ENCODE peak calls at places on chromosomes 4 and X, in six cellular contexts. V is endodermal cell, A is cardiac muscle cell, Y is adrenal gland, C is prostate gland, D is esophagus squamous epithelium. G is an unnamed sample. For H3K4me1, the result is how much of the 10 kb centered on the place peaks cover.

GRCh38 chrX:78330068-78330467 is 2.7 kb upstream of the CYSLTR1 start:
- DNase-seq in Y (no peak), A (no peak), V (no peak), D (no peak), C (no peak), G (no peak)

GRCh38 chr4:1305781-1306455 is 16.2 kb downstream of the MAEA start:
- DNase-seq in A (no peak), Y (no peak), C (no peak), V (peak), D (no peak), G (no peak)

GRCh38 chr4:40976343-40976742 is 226.6 kb downstream of the NSUN7 start:
- DNase-seq in Y (peak), D (no peak), C (peak), A (peak), V (peak), G (no peak)

GRCh38 chr4:156378053-156378665 is 424.5 kb upstream of the CTSO start:
- DNase-seq in V (peak), Y (no peak), C (no peak), D (no peak), A (peak), G (no peak)

GRCh38 chr4:48483777-48484493 is 792 bp downstream of the SLC10A4 start:
- DNase-seq in Y (no peak), D (no peak), V (peak), C (no peak), A (no peak), G (no peak)

GRCh38 chr4:180059216-180059881 is 2183.9 kb upstream of the TENM3 start:
- DNase-seq in C (no peak), A (peak), D (no peak), V (peak), Y (peak), G (no peak)

GRCh38 chr4:167779864-167780263 is 312.5 kb upstream of the ANXA10 start:
- DNase-seq in A (peak), Y (no peak), V (no peak), D (no peak), C (no peak), G (no peak)

GRCh38 chrX:74249963-74250362 is 54.0 kb upstream of the ZCCHC13 start:
- DNase-seq in A (no peak), D (no peak), V (peak), Y (no peak), C (no peak), G (no peak)

GRCh38 chr4:41957634-41958033 is 22.4 kb downstream of the TMEM33 start:
- DNase-seq in D (no peak), C (no peak), A (peak), Y (no peak), V (no peak), G (no peak)

GRCh38 chrX:41779058-41779564 is 55.1 kb downstream of the GPR82 start:
- DNase-seq in Y (no peak), D (no peak), V (no peak), A (peak), C (no peak), G (no peak)

GRCh38 chr4:120348521-120348920 is 281.9 kb upstream of the MAD2L1 start:
- DNase-seq in Y (no peak), D (no peak), A (no peak), V (no peak), C (no peak), G (no peak)

GRCh38 chrX:16695079-16695676 is 17.3 kb downstream of the CTPS2 start:
- DNase-seq in C (peak), A (peak), V (peak), D (no peak), Y (peak), G (no peak)

GRCh38 chr4:48962636-48963035 is 23.4 kb upstream of the CWH43 start:
- DNase-seq in V (no peak), C (no peak), A (no peak), Y (no peak), D (no peak), G (no peak)

GRCh38 chr4:44121210-44121609 is 327.4 kb downstream of the KCTD8 start:
- DNase-seq in Y (no peak), D (no peak), A (no peak), C (no peak), V (no peak), G (no peak)

GRCh38 chr4:180960758-180961401 is 1282.3 kb upstream of the TENM3 start:
- DNase-seq in A (no peak), D (no peak), C (no peak), Y (no peak), V (no peak), G (no peak)

GRCh38 chr4:21790437-21791029 is 158.0 kb downstream of the KCNIP4 start:
- DNase-seq in C (no peak), V (no peak), A (peak), Y (no peak), D (no peak), G (no peak)

GRCh38 chrX:66110112-66110511 is 53.9 kb upstream of the HEPH start:
- DNase-seq in D (no peak), A (peak), C (no peak), V (peak), Y (no peak), G (no peak)

GRCh38 chrX:1606476-1606875 is 8.4 kb upstream of the ASMT start:
- DNase-seq in Y (no peak), V (no peak), A (no peak), D (no peak), C (no peak), G (no peak)

GRCh38 chr4:5461477-5461876 is 246.9 kb downstream of the EVC2 start:
- DNase-seq in Y (peak), A (no peak), D (no peak), V (no peak), C (no peak), G (no peak)

GRCh38 chr4:29467044-29467717 is 1253.0 kb upstream of the PCDH7 start:
- DNase-seq in V (no peak), D (no peak), Y (peak), C (no peak), A (no peak), G (no peak)

GRCh38 chr4:4572821-4573220 is 31.0 kb upstream of the STX18 start:
- DNase-seq in C (no peak), Y (no peak), A (peak), D (no peak), V (no peak), G (no peak)

GRCh38 chrX:16002185-16002584 is 121.2 kb upstream of the GRPR start:
- DNase-seq in C (no peak), A (peak), V (no peak), D (no peak), Y (no peak), G (no peak)

GRCh38 chr4:125070869-125071268 is 243.9 kb upstream of the FAT4 start:
- DNase-seq in Y (no peak), C (no peak), D (no peak), A (no peak), V (peak), G (no peak)

GRCh38 chr4:5923306-5923830 is 30.5 kb upstream of the CRMP1 start:
- DNase-seq in Y (no peak), D (no peak), A (no peak), V (peak), C (no peak), G (no peak)

DNA sequence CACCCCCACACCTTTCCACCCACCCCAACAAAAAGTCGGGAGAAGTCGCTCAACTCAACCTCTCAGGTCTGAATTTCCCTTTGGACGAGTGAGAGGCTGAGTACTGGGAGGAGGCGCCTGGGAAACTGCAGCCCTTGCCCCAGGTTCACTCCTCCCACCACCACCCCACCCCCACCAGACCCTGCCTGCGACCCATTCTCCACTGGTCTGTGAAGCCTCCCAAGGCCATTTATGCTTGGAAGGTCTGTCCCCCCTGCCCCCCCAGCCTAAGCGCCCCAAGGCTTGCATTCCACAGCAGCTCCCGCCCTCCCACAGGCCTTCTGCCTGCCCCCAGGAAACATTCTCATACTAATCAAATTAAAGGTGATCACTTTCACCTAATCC is 27.2 kb downstream of the ELF4 start:
- DNase-seq in V (peak), D (no peak), Y (no peak), C (no peak), A (no peak), G (no peak)
- H3K4me3 ChIP-seq in V (no peak), D (no peak), Y (no peak), C (no peak), A (no peak), G (no peak)

GRCh38 chrX:133364201-133364600 is 51.1 kb downstream of the GPC4 start:
- DNase-seq in D (no peak), A (peak), V (no peak), Y (no peak), C (no peak), G (no peak)
- H3K4me1 ChIP-seq in D (under half), A (under half), V (under half), Y (under half), C (under half), G (under half)

GRCh38 chr4:184548321-184548650 is 73.9 kb upstream of the IRF2 start:
- DNase-seq in C (no peak), Y (no peak), D (no peak), V (no peak), A (no peak), G (no peak)
- H3K4me3 ChIP-seq in C (no peak), Y (no peak), D (no peak), V (no peak), A (no peak), G (no peak)

DNA sequence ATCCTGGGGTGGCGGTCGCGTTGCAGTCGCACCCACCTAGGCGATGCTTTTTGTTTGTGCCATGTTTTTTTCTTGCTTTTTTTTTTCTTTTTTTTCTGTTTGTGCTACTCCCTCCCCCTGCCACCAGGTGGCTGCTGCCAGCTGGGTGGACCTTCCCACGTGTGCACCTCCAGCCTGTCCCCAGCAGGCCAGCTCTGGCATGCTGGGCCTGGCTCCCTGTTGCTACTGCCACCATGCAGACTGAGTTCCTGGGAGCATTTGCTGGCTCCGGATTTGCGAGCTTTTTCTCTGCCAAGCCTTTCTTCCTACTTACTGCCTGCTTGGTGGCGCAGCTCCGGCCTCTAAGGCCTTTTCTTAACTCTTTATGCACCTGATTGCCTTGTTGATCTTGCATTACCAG is 161.2 kb upstream of the WDFY3 start:
- DNase-seq in A (peak), D (no peak), Y (peak), C (no peak), V (peak), G (no peak)
- H3K4me1 ChIP-seq in A (under half), D (under half), Y (under half), C (under half), V (under half), G (under half)

DNA sequence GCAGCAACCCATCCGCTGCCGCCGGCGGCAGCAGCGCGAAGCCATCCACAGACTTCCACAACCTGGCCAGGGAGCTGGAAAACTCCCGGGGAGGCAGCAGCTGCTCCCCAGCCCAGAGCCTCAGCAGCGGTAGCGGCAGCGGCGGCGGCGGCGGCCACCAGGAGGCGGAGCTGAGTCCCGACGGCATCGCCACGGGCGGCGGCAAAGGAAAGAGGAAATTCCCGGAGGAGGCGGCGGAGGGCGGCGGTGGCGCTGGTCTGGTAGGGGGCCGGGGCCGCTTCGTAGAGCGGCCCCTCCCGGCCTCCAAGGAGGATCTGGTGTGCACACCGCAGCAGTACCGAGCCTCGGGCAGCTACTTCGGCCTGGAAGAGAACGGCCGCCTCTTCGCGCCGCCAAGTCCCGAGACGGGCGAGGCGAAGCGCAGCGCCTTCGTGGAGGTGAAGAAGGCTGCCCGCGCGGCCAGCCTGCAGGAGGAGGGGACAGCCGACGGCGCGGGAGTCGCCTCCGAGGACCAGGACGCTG is 4.9 kb downstream of the PRDM8 start:
- DNase-seq in V (peak), A (peak), C (peak), D (peak), Y (peak), G (no peak)
- H3K4me3 ChIP-seq in V (peak), A (peak), C (peak), D (peak), Y (peak), G (peak)

GRCh38 chr4:90906239-90906638 is 779.0 kb downstream of the CCSER1 start:
- DNase-seq in A (no peak), V (no peak), C (no peak), D (no peak), Y (no peak), G (no peak)

GRCh38 chr4:90904018-90904417 is 776.8 kb downstream of the CCSER1 start:
- DNase-seq in C (no peak), A (no peak), Y (no peak), V (no peak), D (no peak), G (no peak)
- H3K4me1 ChIP-seq in C (under half), A (under half), Y (under half), V (under half), D (under half), G (under half)

GRCh38 chr4:108166038-108166437 is 2.7 kb downstream of the LEF1 start:
- DNase-seq in C (no peak), A (no peak), V (no peak), D (no peak), Y (no peak), G (no peak)
- H3K4me3 ChIP-seq in C (peak), A (peak), V (peak), D (peak), Y (no peak), G (peak)

DNA sequence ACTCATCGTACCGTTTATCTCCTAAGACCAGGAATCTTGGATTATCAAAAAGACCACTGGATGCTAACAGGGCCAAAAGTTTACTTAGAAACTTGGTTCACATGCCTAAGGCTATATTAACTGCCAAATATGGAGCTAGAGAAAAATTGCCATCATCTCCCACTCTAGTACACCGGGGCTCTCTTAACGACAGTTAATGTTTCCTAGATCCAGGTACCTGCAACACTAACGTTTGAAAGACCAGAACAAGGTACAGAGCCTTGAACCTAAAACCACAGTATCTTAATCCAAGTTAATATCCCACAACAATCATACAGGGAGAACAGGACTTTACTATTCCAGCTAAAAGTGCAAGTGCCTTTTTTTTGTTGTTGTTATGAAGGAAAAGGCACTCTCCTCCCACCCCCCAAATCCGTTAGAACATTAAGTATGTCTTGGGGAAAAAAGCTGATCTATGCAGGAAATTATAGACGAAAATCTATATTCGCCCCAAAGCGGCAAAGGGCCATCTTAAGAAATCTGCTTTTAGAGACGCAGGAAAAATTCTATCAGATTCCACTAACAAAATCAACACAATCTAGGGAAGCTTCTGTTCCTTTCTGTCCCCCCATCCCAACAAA is 1.3 kb downstream of the G3BP2 start:
- DNase-seq in Y (no peak), A (peak), V (no peak), D (no peak), C (no peak), G (no peak)
- H3K4me1 ChIP-seq in Y (under half), A (under half), V (under half), D (under half), C (under half), G (half or more)

DNA sequence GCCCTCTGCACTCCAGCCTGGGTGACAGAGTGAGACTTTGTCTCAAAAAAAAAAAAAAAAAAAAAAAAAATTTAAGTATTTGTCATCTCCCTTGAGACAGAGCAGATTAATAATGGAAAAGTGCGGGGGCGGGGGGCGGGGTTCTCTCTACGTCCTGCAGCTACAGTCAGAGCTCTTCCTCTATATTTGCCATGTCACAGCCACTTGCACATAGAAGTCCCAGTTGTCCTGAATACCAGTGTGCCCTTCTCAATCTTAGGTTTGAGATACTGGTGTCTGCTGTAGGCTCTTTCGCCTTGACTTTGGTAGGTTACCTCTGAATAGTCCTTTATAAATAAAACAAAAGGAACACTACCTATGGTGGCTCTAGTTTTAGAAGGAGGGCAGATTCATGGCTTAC is 237.8 kb upstream of the PGRMC2 start:
- DNase-seq in A (peak), C (no peak), V (no peak), Y (no peak), D (no peak), G (no peak)
- H3K4me3 ChIP-seq in A (no peak), C (no peak), V (no peak), Y (no peak), D (no peak), G (no peak)

DNA sequence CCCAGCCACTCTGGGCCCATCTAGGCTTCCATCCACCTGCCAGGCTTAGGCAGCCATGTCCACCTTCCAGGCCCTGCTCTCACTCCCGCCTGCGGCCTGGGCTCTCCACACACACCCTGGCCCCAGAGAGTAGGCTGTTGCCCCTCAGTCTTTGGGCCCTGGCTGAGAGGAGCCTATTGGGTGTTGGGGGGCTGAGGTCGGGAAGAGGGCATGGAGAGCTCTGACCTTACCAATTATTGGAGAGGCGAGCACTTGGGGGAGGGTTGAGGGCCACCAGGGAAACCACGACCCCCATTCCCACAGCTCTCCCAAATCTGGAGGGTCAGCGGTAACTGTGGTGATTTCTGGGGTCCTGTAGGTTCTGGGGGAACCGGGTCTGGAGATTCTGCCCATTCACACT is 38.2 kb downstream of the HTRA3 start:
- DNase-seq in D (no peak), Y (no peak), V (peak), A (no peak), C (no peak), G (no peak)
- H3K4me1 ChIP-seq in D (under half), Y (under half), V (under half), A (under half), C (under half), G (under half)